ENCODE peak calls at places on chromosomes 1 and 21, in nine cellular contexts. P is prostate gland; J is CD4-positive, alpha-beta T cell; O is dorsolateral prefrontal cortex; A is lung; Q is heart left ventricle; F is foreskin fibroblast; X is fibroblast of lung; S is Panc1. Y is an unnamed sample.
A peak's percentile ranks its signal among the peaks of the same experiment; 100 is the strongest.

GRCh38 chr1:103180660-103181059 is 72.3 kb upstream of the COL11A1 start:
- DNase-seq in P (no peak), J (no peak), O (no peak), A (no peak), Q (no peak), F (peak; percentile 22), X (peak; percentile 97), S (peak; percentile 22), Y (no peak)

GRCh38 chr1:182281541-182281940 is 110.0 kb downstream of the GLUL start:
- DNase-seq in P (no peak), J (no peak), O (peak; percentile 77), A (no peak), Q (no peak), F (no peak), X (no peak), S (no peak), Y (no peak)

GRCh38 chr1:226884966-226885820 is 14.8 kb downstream of the PSEN2 start:
- DNase-seq in P (no peak), J (no peak), O (no peak), A (no peak), Q (no peak), F (no peak), X (no peak), S (no peak), Y (no peak)

GRCh38 chr1:42922687-42923366 is 35.8 kb downstream of the SLC2A1 start:
- DNase-seq in P (peak; percentile 54), J (peak; percentile 28), O (peak; percentile 43), A (peak; percentile 45), Q (no peak), F (peak; percentile 50), X (peak; percentile 71), S (no peak), Y (no peak)

GRCh38 chr1:20440785-20441200 is 45.2 kb downstream of the CAMK2N1 start:
- DNase-seq in P (no peak), J (peak; percentile 8), O (peak; percentile 70), A (peak; percentile 51), Q (peak; percentile 32), F (peak; percentile 36), X (peak; percentile 40), S (no peak), Y (no peak)

GRCh38 chr1:29457496-29458368 is 221.4 kb downstream of the PTPRU start:
- DNase-seq in P (no peak), J (no peak), O (no peak), A (no peak), Q (no peak), F (no peak), X (no peak), S (no peak), Y (no peak)

GRCh38 chr1:73356485-73356884 is 841.5 kb downstream of the LRRIQ3 start:
- DNase-seq in P (no peak), J (no peak), O (no peak), A (no peak), Q (no peak), F (no peak), X (no peak), S (no peak), Y (no peak)

GRCh38 chr1:64881281-64881680 is 85.1 kb downstream of the JAK1 start:
- DNase-seq in P (no peak), J (no peak), O (no peak), A (no peak), Q (no peak), F (peak; percentile 52), X (peak; percentile 60), S (no peak), Y (no peak)

GRCh38 chr1:19156676-19157075 is 53.4 kb downstream of the UBR4 start:
- DNase-seq in P (no peak), J (no peak), O (no peak), A (no peak), Q (peak; percentile 75), F (no peak), X (peak; percentile 31), S (no peak), Y (no peak)

GRCh38 chr1:103492003-103492665 is 33.4 kb upstream of the RNPC3 start:
- DNase-seq in P (no peak), J (no peak), O (no peak), A (no peak), Q (no peak), F (peak; percentile 22), X (no peak), S (no peak), Y (no peak)

GRCh38 chr1:108570128-108570527 is 10.2 kb downstream of the EEIG2 start:
- DNase-seq in P (no peak), J (no peak), O (no peak), A (no peak), Q (no peak), F (no peak), X (no peak), S (no peak), Y (no peak)
- TF ChIP-seq CTCF in P (no peak), J (peak; percentile 43), O (peak; percentile 29), A (no peak), Q (peak; percentile 37), F (no peak), X (peak; percentile 18), S (peak; percentile 62), Y (peak; percentile 19)

GRCh38 chr1:48572632-48573258 is 100.7 kb upstream of the SPATA6 start:
- DNase-seq in P (no peak), J (no peak), O (peak; percentile 78), A (peak; percentile 61), Q (peak; percentile 20), F (peak; percentile 10), X (peak; percentile 58), S (peak; percentile 15), Y (no peak)
- TF ChIP-seq CTCF in P (no peak), J (no peak), O (peak; percentile 86), A (peak; percentile 23), Q (peak; percentile 68), F (peak; percentile 51), X (peak; percentile 46), S (peak; percentile 79), Y (peak; percentile 68)

GRCh38 chr1:93631626-93632365 is 49.8 kb downstream of the BCAR3 start:
- DNase-seq in P (no peak), J (no peak), O (no peak), A (no peak), Q (no peak), F (no peak), X (no peak), S (no peak), Y (no peak)
- TF ChIP-seq CTCF in P (no peak), J (no peak), O (no peak), A (no peak), Q (peak; percentile 46), F (peak; percentile 24), X (no peak), S (peak; percentile 48), Y (peak; percentile 31)

DNA sequence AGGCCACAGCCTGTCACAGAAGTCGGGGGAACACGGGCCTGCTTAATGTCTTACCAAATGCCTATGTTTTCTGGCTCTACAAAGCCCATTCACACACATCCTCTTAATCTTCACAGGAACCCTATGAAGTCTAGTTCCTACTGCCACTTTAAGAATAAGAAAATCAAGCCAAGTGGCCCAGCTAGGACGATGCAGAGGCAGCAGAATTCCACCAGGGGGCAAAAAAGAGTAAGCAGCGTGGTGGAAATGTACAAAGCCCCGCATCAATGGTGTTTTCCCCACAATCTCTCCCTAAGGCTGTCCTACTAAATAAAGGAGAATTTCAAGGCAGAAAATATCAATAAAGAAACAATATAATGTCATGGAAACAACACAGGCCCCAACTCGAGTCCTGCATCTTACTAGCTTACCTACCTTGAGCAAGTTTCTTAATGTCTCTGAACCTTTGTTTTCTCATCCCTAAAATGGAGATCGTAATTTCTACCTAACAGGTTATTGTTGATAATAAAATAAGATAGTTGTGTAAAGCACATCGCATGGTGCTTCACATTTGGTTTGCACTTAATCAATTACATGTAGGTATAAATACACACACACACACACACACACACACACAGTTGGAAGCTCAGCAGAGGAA is 21.4 kb downstream of the SEC16B start:
- DNase-seq in P (peak; percentile 38), J (no peak), O (peak; percentile 45), A (peak; percentile 54), Q (peak; percentile 40), F (peak; percentile 54), X (peak; percentile 44), S (peak; percentile 62), Y (peak; percentile 34)
- TF ChIP-seq CTCF in P (peak; percentile 58), J (peak; percentile 35), O (peak; percentile 93), A (peak; percentile 59), Q (peak; percentile 95), F (peak; percentile 95), X (peak; percentile 98), S (peak; percentile 95), Y (peak; percentile 96)

GRCh38 chr1:94329986-94330385 is 88.2 kb upstream of the ABCD3 start:
- DNase-seq in P (no peak), J (no peak), O (no peak), A (no peak), Q (no peak), F (peak; percentile 53), X (peak; percentile 46), S (no peak), Y (no peak)
- TF ChIP-seq CTCF in P (no peak), J (no peak), O (peak; percentile 38), A (no peak), Q (peak; percentile 70), F (peak; percentile 68), X (peak; percentile 76), S (peak; percentile 57), Y (peak; percentile 75)

GRCh38 chr21:25607812-25608737 is 794 bp upstream of the MRPL39 start:
- DNase-seq in P (peak; percentile 74), J (peak; percentile 65), O (peak; percentile 76), A (peak; percentile 78), Q (peak; percentile 81), F (peak; percentile 73), X (peak; percentile 76), S (peak; percentile 68), Y (peak; percentile 45)

GRCh38 chr21:25607151-25607811 is at the start of gene MRPL39:
- DNase-seq in P (peak; percentile 67), J (peak; percentile 78), O (peak; percentile 84), A (peak; percentile 88), Q (peak; percentile 87), F (peak; percentile 86), X (peak; percentile 90), S (peak; percentile 52), Y (peak; percentile 72)
- TF ChIP-seq CTCF in P (peak; percentile 23), J (peak; percentile 49), O (peak; percentile 62), A (peak; percentile 50), Q (peak; percentile 71), F (peak; percentile 77), X (peak; percentile 63), S (peak; percentile 63), Y (peak; percentile 77)

GRCh38 chr1:53393325-53393792 is 65.5 kb upstream of the LRP8 start:
- DNase-seq in P (peak; percentile 80), J (peak; percentile 65), O (peak; percentile 78), A (peak; percentile 80), Q (peak; percentile 65), F (peak; percentile 50), X (peak; percentile 44), S (no peak), Y (no peak)

GRCh38 chr1:53391982-53392381 is 64.1 kb upstream of the LRP8 start:
- DNase-seq in P (no peak), J (no peak), O (no peak), A (no peak), Q (no peak), F (peak; percentile 41), X (no peak), S (no peak), Y (no peak)

GRCh38 chr1:53390736-53391135 is 62.9 kb upstream of the LRP8 start:
- DNase-seq in P (no peak), J (no peak), O (no peak), A (no peak), Q (no peak), F (no peak), X (no peak), S (no peak), Y (no peak)

GRCh38 chr1:53394306-53394705 is 64.9 kb upstream of the DMRTB1 start:
- DNase-seq in P (no peak), J (no peak), O (no peak), A (no peak), Q (no peak), F (no peak), X (no peak), S (no peak), Y (no peak)

GRCh38 chr1:53392460-53392859 is 64.6 kb upstream of the LRP8 start:
- DNase-seq in P (no peak), J (no peak), O (no peak), A (no peak), Q (no peak), F (no peak), X (no peak), S (no peak), Y (no peak)
- TF ChIP-seq CTCF in P (no peak), J (no peak), O (no peak), A (no peak), Q (no peak), F (no peak), X (no peak), S (no peak), Y (no peak)